ENCODE peak calls at places on chromosome 12, in nine cellular contexts. B is K562, S is neural progenitor cell, F is GM23248, E is fibroblast of lung, L is IMR-90, M is H9, H is neuronal stem cell, U is MM.1S. T is an unnamed sample.

GRCh38 chr12:60494249-60494648 is 898.4 kb downstream of the SLC16A7 start:
- DNase-seq in L (peak; percentile 63), S (peak; percentile 40), U (peak; percentile 25), E (peak; percentile 74), B (peak; percentile 7), F (peak; percentile 66), M (no peak), H (no peak), T (peak; percentile 50)

GRCh38 chr12:12899530-12900380 is 8.4 kb downstream of the GPRC5A start:
- DNase-seq in E (peak; percentile 97), F (peak; percentile 98), H (no peak), B (no peak), L (peak; percentile 98), U (no peak), M (no peak), S (no peak), T (no peak)

GRCh38 chr12:46770501-46771183 is 55.2 kb downstream of the SLC38A4 start:
- DNase-seq in S (peak; percentile 69), F (peak; percentile 55), M (no peak), U (no peak), E (peak; percentile 74), B (no peak), H (peak; percentile 20), L (peak; percentile 59), T (no peak)

GRCh38 chr12:77016621-77017020 is 48.7 kb downstream of the E2F7 start:
- DNase-seq in H (no peak), F (no peak), U (no peak), B (no peak), E (no peak), S (no peak), L (no peak), M (no peak), T (no peak)

GRCh38 chr12:27705263-27705662 is 5.4 kb upstream of the MRPS35 start:
- DNase-seq in B (no peak), S (peak; percentile 52), F (no peak), H (no peak), M (peak; percentile 82), U (no peak), E (no peak), L (no peak), T (peak; percentile 63)

GRCh38 chr12:130026608-130027176 is 122.9 kb upstream of the TMEM132D start:
- DNase-seq in E (no peak), M (peak; percentile 67), U (peak; percentile 17), L (no peak), H (no peak), F (peak; percentile 32), S (peak; percentile 63), B (peak; percentile 46), T (peak; percentile 82)

GRCh38 chr12:116456683-116457082 is 102.5 kb upstream of the MAP1LC3B2 start:
- DNase-seq in E (peak; percentile 27), F (peak; percentile 65), S (no peak), U (no peak), M (no peak), H (no peak), L (no peak), B (no peak), T (no peak)

GRCh38 chr12:14995583-14996425 is 23.0 kb downstream of the PDE6H start:
- DNase-seq in F (peak; percentile 74), H (peak; percentile 24), L (peak; percentile 79), M (no peak), S (peak; percentile 63), E (peak; percentile 86), B (peak; percentile 9), U (peak; percentile 64), T (peak; percentile 88)

GRCh38 chr12:123389560-123390351 is 5.8 kb downstream of the KMT5A start:
- DNase-seq in L (no peak), E (no peak), S (peak; percentile 66), F (peak; percentile 81), U (no peak), B (peak; percentile 70), H (no peak), M (peak; percentile 68), T (peak; percentile 68)

DNA sequence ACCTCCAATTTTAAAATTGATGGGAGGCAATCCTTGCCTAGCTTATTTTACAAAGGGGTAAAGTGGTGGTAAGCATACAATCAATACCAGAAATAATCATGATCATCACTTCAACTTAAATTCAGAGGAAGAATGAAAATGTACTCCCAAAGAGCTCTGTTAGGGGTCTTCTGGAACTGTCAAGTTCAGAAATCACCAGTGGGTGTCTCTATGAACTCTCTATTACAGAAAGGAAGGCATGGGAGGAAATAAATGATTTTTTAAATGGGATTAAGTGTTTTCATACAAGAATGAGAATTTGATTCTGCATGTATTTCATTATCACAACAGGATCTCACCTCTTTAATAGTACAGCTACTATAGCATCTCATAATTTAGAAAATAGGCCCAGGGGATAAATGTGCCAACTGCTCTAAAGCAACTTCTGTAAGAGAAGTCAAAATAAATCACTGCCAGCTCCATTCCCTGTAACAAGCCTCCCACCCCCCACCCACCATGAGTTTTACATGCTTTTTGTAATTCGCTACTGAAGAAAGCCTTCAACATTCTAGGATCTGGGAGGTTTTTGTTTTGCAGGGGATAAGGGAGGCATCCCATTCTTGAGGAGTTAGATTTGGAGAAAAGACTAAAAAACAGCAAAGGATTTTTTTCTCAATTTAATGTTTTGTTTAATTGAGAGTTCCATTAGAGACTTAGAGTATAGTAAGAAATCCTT is 9.7 kb downstream of the DCP1B start:
- DNase-seq in F (no peak), M (no peak), L (no peak), B (no peak), U (no peak), S (no peak), H (no peak), E (no peak), T (no peak)
- H3K27ac ChIP-seq in F (peak overlapping the region; percentile 84), M (no peak overlapping the region), L (peak overlapping the region; percentile 91), B (no peak overlapping the region), U (no peak overlapping the region), S (no peak overlapping the region), H (no peak overlapping the region), E (peak overlapping the region; percentile 78), T (no peak overlapping the region)

GRCh38 chr12:96241484-96242256 is 47.5 kb downstream of the ELK3 start:
- DNase-seq in F (peak; percentile 99), H (no peak), M (no peak), U (no peak), S (no peak), E (peak; percentile 82), L (peak; percentile 48), B (no peak), T (no peak)

GRCh38 chr12:96247567-96247962 is 53.4 kb downstream of the ELK3 start:
- DNase-seq in B (no peak), E (peak; percentile 39), U (no peak), S (no peak), F (peak; percentile 71), H (no peak), L (peak; percentile 78), M (no peak), T (no peak)

GRCh38 chr12:96242597-96242996 is 48.4 kb downstream of the ELK3 start:
- DNase-seq in U (no peak), H (no peak), M (no peak), L (no peak), E (no peak), B (peak; percentile 49), F (no peak), S (no peak), T (no peak)

GRCh38 chr12:96246926-96247566 is 52.9 kb downstream of the ELK3 start:
- DNase-seq in E (no peak), H (no peak), F (no peak), M (no peak), U (no peak), L (no peak), S (no peak), B (no peak), T (no peak)

DNA sequence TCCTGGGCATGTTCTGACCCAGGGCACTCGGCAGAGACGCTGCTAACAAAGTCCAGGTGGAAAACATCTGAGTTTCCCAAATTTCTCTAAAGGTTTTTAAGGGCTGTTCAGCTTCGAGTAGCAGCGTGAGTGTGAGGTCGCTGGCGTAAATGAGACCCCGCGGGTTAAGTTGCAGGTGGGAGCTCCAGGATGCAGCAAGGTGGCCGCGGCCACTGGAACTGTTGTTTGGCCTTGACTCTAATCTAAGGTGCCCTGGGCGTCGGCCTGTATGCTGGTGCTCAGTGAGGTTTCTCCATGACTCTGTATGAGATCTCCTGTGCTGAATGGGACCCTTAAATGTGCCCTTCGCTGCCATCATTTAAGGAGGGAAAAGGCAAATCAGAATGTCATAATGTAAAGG is 50.7 kb downstream of the ELK3 start:
- DNase-seq in S (no peak), M (no peak), F (no peak), B (no peak), L (no peak), E (no peak), U (no peak), H (no peak), T (no peak)
- H3K9ac ChIP-seq in S (no peak overlapping the region), M (no peak overlapping the region), F (no peak overlapping the region), B (no peak overlapping the region), L (no peak overlapping the region), E (no peak overlapping the region), U (no peak overlapping the region), H (no peak overlapping the region), T (no peak overlapping the region)

DNA sequence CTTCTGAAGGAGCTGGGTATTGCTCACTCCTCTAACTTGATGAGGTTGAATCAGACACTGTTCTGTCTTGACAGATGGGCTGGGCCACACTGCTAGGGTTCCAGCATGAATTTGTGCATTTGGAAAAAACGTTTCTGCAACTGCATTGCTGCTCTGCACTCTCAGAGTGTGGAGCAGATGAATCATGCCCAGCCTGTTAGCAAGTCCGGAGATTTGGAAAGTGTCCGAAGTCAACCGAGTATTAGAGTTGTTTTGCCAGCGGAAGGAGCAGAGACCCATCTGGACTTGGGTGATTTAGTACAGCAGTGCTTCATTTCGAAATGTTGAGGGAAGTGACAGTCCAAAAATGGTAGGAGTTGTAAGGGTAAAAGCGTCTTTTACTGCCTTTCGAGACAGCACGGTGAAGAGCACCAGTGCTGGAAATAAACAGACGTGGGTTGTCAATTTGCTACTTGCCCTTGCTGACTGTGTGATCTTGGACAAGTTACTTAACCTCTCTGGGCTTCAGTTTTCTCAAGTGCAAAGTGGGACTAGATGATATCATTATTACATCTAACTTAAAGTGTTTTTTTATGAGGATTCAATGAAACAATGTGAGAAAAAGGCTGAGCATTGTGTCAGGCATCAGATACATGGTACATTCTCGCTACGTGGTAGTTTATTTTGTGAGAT is 139.5 kb downstream of the CHST11 start:
- DNase-seq in S (no peak), E (peak; percentile 92), M (no peak), U (no peak), B (no peak), F (peak; percentile 96), H (no peak), L (peak; percentile 86), T (no peak)
- H3K27ac ChIP-seq in S (no peak overlapping the region), E (peak overlapping the region; percentile 7), M (no peak overlapping the region), U (no peak overlapping the region), B (no peak overlapping the region), F (peak overlapping the region; percentile 42), H (no peak overlapping the region), L (no peak overlapping the region), T (no peak overlapping the region)

GRCh38 chr12:120678572-120678971 is 8.4 kb upstream of the MLEC start:
- DNase-seq in M (no peak), S (no peak), E (no peak), F (no peak), U (no peak), H (no peak), L (no peak), B (no peak), T (no peak)

GRCh38 chr12:120680165-120680738 is 6.7 kb upstream of the MLEC start:
- DNase-seq in E (no peak), S (no peak), F (no peak), B (no peak), M (peak; percentile 38), H (no peak), U (no peak), L (no peak), T (no peak)

GRCh38 chr12:120674172-120674571 is 12.8 kb upstream of the MLEC start:
- DNase-seq in M (no peak), H (no peak), L (no peak), B (no peak), F (no peak), E (no peak), S (no peak), U (no peak), T (peak; percentile 79)

GRCh38 chr12:120677765-120678473 is 9.0 kb upstream of the MLEC start:
- DNase-seq in F (peak; percentile 52), S (no peak), E (no peak), U (no peak), B (no peak), H (no peak), L (no peak), M (no peak), T (peak; percentile 59)
- H3K9ac ChIP-seq in F (no peak overlapping the region), S (no peak overlapping the region), E (no peak overlapping the region), U (no peak overlapping the region), B (peak overlapping the region; percentile 32), H (no peak overlapping the region), L (no peak overlapping the region), M (no peak overlapping the region), T (peak overlapping the region; percentile 44)

T was measured in Karpas-422.